ENCODE peak calls at places on chromosomes 1 and 21, in four cellular contexts. B is transverse colon, H is left lung, N is adrenal gland. W is an unnamed sample. For H3K27me3, the result is how much of the 10 kb centered on the place peaks cover.

GRCh38 chr1:204091066-204091465 is 18.2 kb downstream of the SOX13 start:
- DNase-seq in B (no peak), H (no peak), N (no peak), W (no peak)

GRCh38 chr1:207825719-207826556 is 74.1 kb downstream of the CD46 start:
- DNase-seq in B (peak), H (peak), N (no peak), W (no peak)

GRCh38 chr1:205680073-205680851 is at the start of gene SLC45A3:
- DNase-seq in B (peak), H (no peak), N (peak), W (peak)

GRCh38 chr1:243729956-243730355 is 120.1 kb downstream of the AKT3 start:
- DNase-seq in B (no peak), H (no peak), N (no peak), W (no peak)

GRCh38 chr1:67053535-67053784 is 488 bp downstream of the SLC35D1 start:
- DNase-seq in B (peak), H (no peak), N (peak), W (peak)

GRCh38 chr1:209585672-209586071 is 2.2 kb downstream of the CAMK1G start:
- DNase-seq in B (peak), H (peak), N (peak), W (peak)

GRCh38 chr21:41816583-41817165 is 49.8 kb upstream of the RIPK4 start:
- DNase-seq in B (peak), H (peak), N (peak), W (peak)

GRCh38 chr1:230309646-230310177 is 116.4 kb downstream of the PGBD5 start:
- DNase-seq in B (no peak), H (no peak), N (no peak), W (no peak)

GRCh38 chr1:54671985-54672608 is 30.5 kb downstream of the MROH7 start:
- DNase-seq in B (peak), H (no peak), N (peak), W (peak)

GRCh38 chr1:110746644-110747259 is 72.0 kb upstream of the KCNA3 start:
- DNase-seq in B (peak), H (peak), N (peak), W (no peak)

GRCh38 chr1:204341380-204341779 is 18.3 kb downstream of the PLEKHA6 start:
- DNase-seq in B (peak), H (no peak), N (no peak), W (peak)

GRCh38 chr1:31552489-31552888 is 23.8 kb upstream of the TINAGL1 start:
- DNase-seq in B (no peak), H (no peak), N (no peak), W (no peak)

GRCh38 chr1:19532519-19532918 is 47.2 kb upstream of the CAPZB start:
- DNase-seq in B (no peak), H (no peak), N (no peak), W (no peak)

GRCh38 chr1:10841059-10841458 is 44.6 kb upstream of the CASZ1 start:
- DNase-seq in B (no peak), H (no peak), N (no peak), W (no peak)

GRCh38 chr1:184419734-184420161 is 32.9 kb downstream of the C1orf21 start:
- DNase-seq in B (no peak), H (no peak), N (no peak), W (no peak)

GRCh38 chr21:35189077-35189863 is 140.2 kb upstream of the RUNX1 start:
- DNase-seq in B (no peak), H (no peak), N (no peak), W (no peak)

GRCh38 chr1:115409853-115410150 is 71.8 kb upstream of the NGF start:
- DNase-seq in B (no peak), H (no peak), N (no peak), W (no peak)

GRCh38 chr1:2158272-2158671 is 36.3 kb downstream of the FAAP20 start:
- DNase-seq in B (no peak), H (no peak), N (no peak), W (no peak)

GRCh38 chr1:100903777-100904176 is 7.9 kb downstream of the SLC30A7 start:
- DNase-seq in B (no peak), H (no peak), N (no peak), W (no peak)

GRCh38 chr1:44043176-44044070 is 12.2 kb upstream of the SLC6A9 start:
- DNase-seq in B (no peak), H (no peak), N (no peak), W (no peak)

GRCh38 chr1:246510147-246511030 is 3.3 kb upstream of the SMYD3 start:
- DNase-seq in B (no peak), H (no peak), N (no peak), W (no peak)

GRCh38 chr1:156896490-156897033 is 3.0 kb downstream of the PEAR1 start:
- DNase-seq in B (no peak), H (no peak), N (no peak), W (no peak)

GRCh38 chr1:100443739-100444571 is 91.6 kb downstream of the CDC14A start:
- DNase-seq in B (no peak), H (no peak), N (no peak), W (no peak)

GRCh38 chr1:56547473-56547872 is 31.9 kb downstream of the PLPP3 start:
- DNase-seq in B (no peak), H (no peak), N (no peak), W (no peak)

GRCh38 chr1:198560093-198560638 is 19.7 kb upstream of the ATP6V1G3 start:
- DNase-seq in B (no peak), H (peak), N (no peak), W (peak)

GRCh38 chr1:93676424-93676823 is 5.2 kb downstream of the BCAR3 start:
- DNase-seq in B (no peak), H (no peak), N (no peak), W (no peak)

GRCh38 chr1:87451229-87451900 is 122.7 kb downstream of the LMO4 start:
- DNase-seq in B (no peak), H (no peak), N (no peak), W (no peak)

GRCh38 chr1:66490817-66491216 is 43.1 kb upstream of the SGIP1 start:
- DNase-seq in B (no peak), H (no peak), N (no peak), W (peak)

GRCh38 chr1:203592156-203592555 is 34.5 kb upstream of the ATP2B4 start:
- DNase-seq in B (no peak), H (no peak), N (no peak), W (peak)

GRCh38 chr1:192807968-192808587 is 761 bp upstream of the RGS2 start:
- DNase-seq in B (no peak), H (no peak), N (no peak), W (peak)

GRCh38 chr1:218323568-218324225 is 21.4 kb upstream of the TGFB2 start:
- DNase-seq in B (no peak), H (no peak), N (no peak), W (no peak)

GRCh38 chr1:17002524-17002902 is 9.2 kb downstream of the ATP13A2 start:
- DNase-seq in B (no peak), H (no peak), N (no peak), W (no peak)

DNA sequence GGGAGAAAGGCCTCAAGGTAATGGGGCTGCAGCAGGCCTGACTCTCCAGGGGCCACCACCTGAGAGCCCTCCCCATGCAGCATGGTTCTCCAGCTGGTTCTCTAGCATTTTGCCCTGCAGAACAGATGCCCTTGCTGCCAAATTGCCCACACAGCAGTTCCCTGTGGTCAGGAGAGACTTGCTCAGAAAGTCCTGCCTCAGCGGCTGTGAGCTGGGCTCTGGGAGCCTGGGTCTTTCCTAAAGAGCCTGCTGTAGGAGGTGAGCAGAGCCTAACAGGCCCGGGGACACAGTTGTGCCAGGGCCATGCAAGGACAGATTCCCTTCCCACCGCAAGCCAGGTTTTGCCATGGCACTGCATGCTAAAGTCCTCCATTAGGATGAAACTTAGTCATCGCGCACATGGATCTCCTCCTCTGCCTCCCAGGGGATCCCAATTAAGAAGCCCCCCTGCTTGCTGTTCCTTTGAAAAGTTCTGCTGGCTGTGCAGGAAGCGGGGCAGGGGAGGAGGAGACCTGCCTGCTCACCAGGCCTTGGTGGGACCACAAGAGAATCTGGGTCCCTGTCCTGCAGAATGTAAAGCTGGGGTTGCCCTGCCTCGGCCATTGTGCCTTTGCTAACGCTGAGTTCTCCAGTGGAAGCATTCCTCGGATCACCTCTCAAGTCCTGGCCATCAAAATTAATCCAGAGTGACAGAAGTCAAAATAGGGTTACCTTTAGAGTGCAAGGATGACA is 21.4 kb downstream of the TEX35 start:
- DNase-seq in B (no peak), H (no peak), N (no peak), W (no peak)
- H3K27me3 ChIP-seq in B (under half), H (under half), N (under half), W (under half)

DNA sequence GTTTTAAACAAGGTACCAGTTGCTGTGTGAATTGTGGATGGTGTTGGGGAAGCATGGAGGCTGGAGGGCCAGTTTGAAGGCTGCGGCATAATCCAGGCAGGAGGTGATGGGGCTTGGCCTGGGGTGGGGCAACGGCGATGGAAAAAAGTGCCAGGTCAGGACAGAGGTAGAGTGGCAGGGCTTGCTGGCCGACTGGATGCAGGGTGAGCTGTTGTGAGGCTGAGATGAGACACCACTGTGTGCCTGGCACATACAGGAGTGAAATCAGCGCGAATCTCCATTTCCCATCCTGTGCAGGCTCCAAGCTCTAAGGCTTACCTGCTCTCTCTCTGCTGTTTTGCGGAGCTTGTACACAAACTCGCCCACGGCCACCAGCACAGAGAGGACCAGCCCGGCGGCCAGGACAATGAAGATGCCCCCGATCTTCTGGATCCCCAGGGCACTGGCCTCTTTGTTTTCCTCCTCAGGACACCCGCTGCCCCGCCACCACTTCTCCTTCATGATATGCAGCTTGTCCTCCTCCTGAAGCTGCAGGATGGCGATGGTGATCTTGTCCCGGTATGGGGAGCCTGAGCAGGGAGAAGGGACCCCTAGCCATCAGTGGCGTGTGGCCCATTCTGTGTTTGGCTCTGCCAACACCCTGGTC is 229.5 kb downstream of the GRIK3 start:
- DNase-seq in B (no peak), H (no peak), N (no peak), W (no peak)
- H3K27me3 ChIP-seq in B (under half), H (under half), N (under half), W (under half)

DNA sequence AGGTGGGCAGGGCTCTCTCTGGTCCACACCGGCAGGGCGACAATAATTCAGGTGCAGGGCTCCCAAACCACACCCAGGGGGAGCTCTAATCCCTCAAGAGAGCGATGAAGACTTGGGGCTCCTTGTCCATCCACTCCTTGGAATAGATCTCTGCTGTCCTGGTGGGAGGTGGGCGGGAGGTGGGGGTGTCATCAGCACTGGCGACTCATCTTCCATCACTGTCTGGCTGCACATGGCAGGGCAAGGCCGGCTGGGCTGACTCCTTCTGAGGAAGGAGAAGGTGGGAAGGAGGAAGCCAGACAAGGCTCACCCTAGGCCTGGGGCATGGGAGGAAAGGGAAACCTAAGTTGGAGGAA is 29.3 kb downstream of the TNNT2 start:
- DNase-seq in B (peak), H (no peak), N (peak), W (peak)
- H3K27me3 ChIP-seq in B (under half), H (under half), N (under half), W (under half)

GRCh38 chr21:45989355-45990048 is 7.9 kb downstream of the COL6A1 start:
- DNase-seq in B (no peak), H (peak), N (peak), W (peak)
- H3K27me3 ChIP-seq in B (under half), H (under half), N (under half), W (under half)

GRCh38 chr1:18101508-18101907 is 6.1 kb upstream of the IGSF21 start:
- DNase-seq in B (no peak), H (no peak), N (no peak), W (no peak)

GRCh38 chr1:18107671-18108312 is at the start of gene IGSF21:
- DNase-seq in B (no peak), H (no peak), N (no peak), W (no peak)

GRCh38 chr1:18105196-18105595 is 2.4 kb upstream of the IGSF21 start:
- DNase-seq in B (no peak), H (no peak), N (no peak), W (no peak)

GRCh38 chr1:18103788-18104421 is 3.7 kb upstream of the IGSF21 start:
- DNase-seq in B (no peak), H (no peak), N (no peak), W (no peak)

GRCh38 chr1:18104546-18105100 is 3.0 kb upstream of the IGSF21 start:
- DNase-seq in B (no peak), H (no peak), N (peak), W (no peak)
- H3K27me3 ChIP-seq in B (under half), H (half or more), N (under half), W (under half)

GRCh38 chr1:189538271-189538670 is 939.4 kb downstream of the BRINP3 start:
- DNase-seq in B (no peak), H (no peak), N (no peak), W (no peak)
- H3K27me3 ChIP-seq in B (under half), H (under half), N (under half), W (under half)

W was measured in BE2C.